ENCODE peak calls at places on chromosomes 6 and 20, in four cellular contexts. M, D, K and U are unnamed samples.

GRCh38 chr6:80331522-80331921 is 225.1 kb downstream of the BCKDHB start:
- DNase-seq in M (no peak), K (no peak), D (no peak), U (no peak)

GRCh38 chr20:49909499-49910339 is 5.6 kb downstream of the SPATA2 start:
- DNase-seq in K (peak), D (no peak), M (no peak), U (peak)

GRCh38 chr20:2771631-2772080 is 28.8 kb downstream of the CPXM1 start:
- DNase-seq in M (no peak), K (no peak), D (no peak), U (no peak)

GRCh38 chr6:50318536-50318935 is 268.8 kb upstream of the DEFB112 start:
- DNase-seq in M (no peak), D (no peak), K (no peak), U (no peak)

GRCh38 chr20:47627540-47627939 is 125.9 kb downstream of the NCOA3 start:
- DNase-seq in M (no peak), D (no peak), K (no peak), U (no peak)

GRCh38 chr20:57590485-57591288 is 29.5 kb downstream of the ZBP1 start:
- DNase-seq in M (no peak), K (no peak), D (no peak), U (no peak)

GRCh38 chr20:11379257-11380011 is 538.3 kb upstream of the BTBD3 start:
- DNase-seq in K (peak), M (no peak), D (no peak), U (peak)

GRCh38 chr20:17023811-17024210 is 203.0 kb upstream of the PCSK2 start:
- DNase-seq in D (no peak), K (no peak), M (no peak), U (no peak)

GRCh38 chr6:140281236-140281635 is 906.8 kb upstream of the CITED2 start:
- DNase-seq in D (no peak), M (no peak), K (no peak), U (no peak)

GRCh38 chr6:44537306-44538049 is 150.0 kb downstream of the CDC5L start:
- DNase-seq in M (no peak), D (no peak), K (no peak), U (no peak)

GRCh38 chr20:2869381-2869780 is 3.9 kb upstream of the PTPRA start:
- DNase-seq in K (no peak), D (no peak), M (no peak), U (no peak)

GRCh38 chr6:37029249-37029959 is 23.9 kb downstream of the FGD2 start:
- DNase-seq in K (peak), D (peak), M (peak), U (peak)

GRCh38 chr20:57659789-57660509 is 39.7 kb upstream of the ZBP1 start:
- DNase-seq in D (no peak), M (no peak), K (no peak), U (no peak)